ENCODE peak calls at places on chromosomes 2 and 18, in nine cellular contexts. T is stromal cell of bone marrow; P is CD8-positive, alpha-beta memory T cell; U is activated naive CD4-positive, alpha-beta T cell; E is naive B cell; Q is heart right ventricle; N is hypothalamus; B is cardiac muscle cell; M is anterior cingulate cortex. I is an unnamed sample.
A peak's percentile ranks its signal among the peaks of the same experiment; 100 is the strongest.

GRCh38 chr2:235577404-235578330 is 83.8 kb downstream of the AGAP1 start:
- DNase-seq in T (no peak), P (no peak), U (no peak), E (no peak), Q (peak; percentile 33), N (peak; percentile 60), B (no peak), M (peak; percentile 67), I (peak; percentile 75)

GRCh38 chr2:132936261-132936660 is 266.3 kb upstream of the LYPD1 start:
- DNase-seq in T (peak; percentile 26), P (no peak), U (no peak), E (no peak), Q (no peak), N (no peak), B (no peak), M (no peak), I (peak; percentile 8)

GRCh38 chr2:1678609-1679008 is 65.7 kb downstream of the PXDN start:
- DNase-seq in T (no peak), P (no peak), U (no peak), E (no peak), Q (no peak), N (no peak), B (no peak), M (no peak), I (no peak)

GRCh38 chr2:23330214-23330613 is 54.8 kb upstream of the KLHL29 start:
- DNase-seq in T (no peak), P (no peak), U (no peak), E (no peak), Q (no peak), N (no peak), B (peak; percentile 60), M (no peak), I (peak; percentile 11)

GRCh38 chr2:134208825-134209224 is 45.0 kb upstream of the MGAT5 start:
- DNase-seq in T (no peak), P (no peak), U (no peak), E (peak; percentile 16), Q (no peak), N (no peak), B (no peak), M (no peak), I (no peak)

GRCh38 chr2:172253190-172254052 is 150.7 kb upstream of the DLX2 start:
- DNase-seq in T (peak; percentile 99), P (no peak), U (peak; percentile 51), E (no peak), Q (no peak), N (no peak), B (no peak), M (no peak), I (peak; percentile 99)

GRCh38 chr2:217922101-217923006 is 80.4 kb downstream of the TNS1 start:
- DNase-seq in T (no peak), P (no peak), U (no peak), E (no peak), Q (no peak), N (no peak), B (no peak), M (peak; percentile 25), I (peak; percentile 34)

GRCh38 chr2:133422946-133423345 is 145.3 kb downstream of the NCKAP5 start:
- DNase-seq in T (no peak), P (no peak), U (no peak), E (no peak), Q (no peak), N (no peak), B (no peak), M (no peak), I (peak; percentile 23)

GRCh38 chr2:165621086-165621560 is 151.6 kb downstream of the CSRNP3 start:
- DNase-seq in T (peak; percentile 30), P (no peak), U (no peak), E (no peak), Q (no peak), N (no peak), B (no peak), M (no peak), I (peak; percentile 85)

GRCh38 chr18:10490401-10491289 is 35.2 kb upstream of the NAPG start:
- DNase-seq in T (no peak), P (peak; percentile 13), U (peak; percentile 41), E (peak; percentile 82), Q (no peak), N (no peak), B (peak; percentile 39), M (peak; percentile 54), I (no peak)

GRCh38 chr18:35172009-35172408 is 68.8 kb upstream of the ZNF397 start:
- DNase-seq in T (no peak), P (no peak), U (no peak), E (no peak), Q (no peak), N (no peak), B (no peak), M (no peak), I (no peak)

GRCh38 chr2:67255933-67256615 is 141.1 kb upstream of the ETAA1 start:
- DNase-seq in T (peak; percentile 18), P (no peak), U (no peak), E (no peak), Q (no peak), N (no peak), B (no peak), M (no peak), I (peak; percentile 82)

GRCh38 chr2:101341901-101342624 is 33.6 kb upstream of the RNF149 start:
- DNase-seq in T (peak; percentile 56), P (peak; percentile 66), U (peak; percentile 63), E (peak; percentile 42), Q (peak; percentile 77), N (peak; percentile 81), B (peak; percentile 79), M (peak; percentile 59), I (peak; percentile 80)

GRCh38 chr18:7878265-7879173 is 311.4 kb downstream of the PTPRM start:
- DNase-seq in T (no peak), P (no peak), U (no peak), E (no peak), Q (no peak), N (no peak), B (no peak), M (no peak), I (no peak)

GRCh38 chr2:123993728-123994323 is 31.3 kb upstream of the CNTNAP5 start:
- DNase-seq in T (peak; percentile 2), P (no peak), U (no peak), E (peak; percentile 7), Q (no peak), N (peak; percentile 1), B (peak; percentile 58), M (no peak), I (peak; percentile 55)

GRCh38 chr2:98457045-98457696 is 12.5 kb downstream of the INPP4A start:
- DNase-seq in T (peak; percentile 43), P (no peak), U (no peak), E (no peak), Q (no peak), N (no peak), B (no peak), M (no peak), I (peak; percentile 89)

GRCh38 chr2:166765141-166765540 is 123.1 kb upstream of the XIRP2 start:
- DNase-seq in T (no peak), P (no peak), U (no peak), E (no peak), Q (no peak), N (no peak), B (no peak), M (no peak), I (no peak)

GRCh38 chr2:174169372-174169771 is 79.0 kb downstream of the OLA1 start:
- DNase-seq in T (no peak), P (no peak), U (no peak), E (no peak), Q (no peak), N (no peak), B (no peak), M (no peak), I (no peak)